ENCODE peak calls at places on chromosomes 2 and 18, in nine cellular contexts. Y is endothelial cell; L is stimulated activated CD4-positive, alpha-beta T cell treated with anti-CD3 and anti-CD28 coated beads, TNF-alpha, amount 100 ng/mL, for 48 hours; K is dorsolateral prefrontal cortex; C is iris pigment epithelial cell; J is GM13977; V is osteoblast; T is fibroblast of mammary gland; M is HTR-8/SVneo. N is an unnamed sample.

GRCh38 chr2:233252227-233252626 is 754 bp downstream of the ATG16L1 start:
- DNase-seq in Y (no peak), J (no peak), M (no peak), V (no peak), K (no peak), L (no peak), T (no peak), C (no peak), N (peak)

GRCh38 chr18:43442571-43442970 is 165.3 kb upstream of the SYT4 start:
- DNase-seq in L (no peak), K (no peak), C (peak), Y (no peak), V (no peak), T (no peak), J (no peak), M (no peak), N (no peak)

GRCh38 chr2:731711-732110 is 54.5 kb upstream of the TMEM18 start:
- DNase-seq in T (no peak), K (no peak), M (no peak), J (no peak), C (no peak), V (no peak), Y (no peak), L (no peak), N (no peak)

GRCh38 chr2:112627060-112628040 is 18.4 kb upstream of the SLC20A1 start:
- DNase-seq in L (no peak), C (peak), K (no peak), Y (peak), V (no peak), J (no peak), M (peak), T (peak), N (no peak)

GRCh38 chr2:40243581-40243980 is 208.3 kb downstream of the SLC8A1 start:
- DNase-seq in V (no peak), C (peak), Y (no peak), L (no peak), M (no peak), J (no peak), K (no peak), T (peak), N (no peak)

GRCh38 chr2:223649941-223650530 is 47.9 kb upstream of the SCG2 start:
- DNase-seq in T (no peak), J (no peak), V (no peak), L (no peak), K (no peak), C (peak), Y (no peak), M (no peak), N (no peak)

GRCh38 chr2:7449287-7449686 is 532.1 kb downstream of the RNF144A start:
- DNase-seq in M (no peak), V (no peak), C (no peak), J (no peak), T (no peak), Y (no peak), L (no peak), K (no peak), N (no peak)

GRCh38 chr18:79378416-79379250 is 17.1 kb upstream of the NFATC1 start:
- DNase-seq in M (peak), J (peak), Y (peak), V (peak), L (peak), T (peak), C (peak), K (peak), N (no peak)

GRCh38 chr2:100765481-100765880 is 54.5 kb upstream of the NPAS2 start:
- DNase-seq in V (no peak), M (no peak), C (no peak), J (no peak), L (no peak), T (no peak), Y (no peak), K (no peak), N (no peak)